ENCODE peak calls at places on chromosomes 1 and 21, in nine cellular contexts. B is fibroblast of lung, K is HFFc6, N is H9, M is skeletal muscle cell, T is amniotic stem cell, D is PC-9, P is cardiac muscle cell, C is T-helper 9 cell. A is an unnamed sample.

GRCh38 chr1:117832453-117832852 is 97.0 kb downstream of the GDAP2 start:
- DNase-seq in B (no peak), K (no peak), N (no peak), M (no peak), T (no peak), D (no peak), P (no peak), C (no peak), A (no peak)

GRCh38 chr1:70874063-70874462 is 173.6 kb downstream of the PTGER3 start:
- DNase-seq in B (no peak), K (no peak), N (no peak), M (no peak), T (no peak), D (no peak), P (no peak), C (no peak), A (no peak)

GRCh38 chr1:145962157-145963102 is 1.9 kb downstream of the ANKRD34A start:
- DNase-seq in B (no peak), K (no peak), N (no peak), M (no peak), T (no peak), D (no peak), P (no peak), C (peak; percentile 13), A (no peak)

GRCh38 chr1:154327466-154328317 is 2.4 kb downstream of the ATP8B2 start:
- DNase-seq in B (no peak), K (no peak), N (peak; percentile 30), M (no peak), T (no peak), D (no peak), P (no peak), C (no peak), A (peak; percentile 44)

GRCh38 chr1:162635418-162635817 is 3.2 kb downstream of the DDR2 start:
- DNase-seq in B (peak; percentile 18), K (no peak), N (no peak), M (no peak), T (no peak), D (no peak), P (no peak), C (no peak), A (no peak)

GRCh38 chr1:68600049-68600661 is 103.3 kb upstream of the DEPDC1 start:
- DNase-seq in B (peak; percentile 1), K (no peak), N (peak; percentile 53), M (no peak), T (no peak), D (no peak), P (peak; percentile 49), C (no peak), A (no peak)

GRCh38 chr1:235843458-235843857 is 23.2 kb downstream of the LYST start:
- DNase-seq in B (peak; percentile 35), K (peak; percentile 64), N (no peak), M (no peak), T (no peak), D (peak; percentile 46), P (peak; percentile 62), C (no peak), A (no peak)

GRCh38 chr1:22105611-22106207 is 37.2 kb downstream of the WNT4 start:
- DNase-seq in B (peak; percentile 56), K (peak; percentile 39), N (no peak), M (peak; percentile 28), T (peak; percentile 5), D (no peak), P (peak; percentile 76), C (no peak), A (no peak)

GRCh38 chr1:18139198-18139981 is 31.8 kb downstream of the IGSF21 start:
- DNase-seq in B (no peak), K (no peak), N (peak; percentile 44), M (no peak), T (no peak), D (no peak), P (no peak), C (no peak), A (no peak)

GRCh38 chr1:6454856-6455751 is 10.9 kb downstream of the TNFRSF25 start:
- DNase-seq in B (peak; percentile 35), K (no peak), N (peak; percentile 80), M (no peak), T (no peak), D (no peak), P (peak; percentile 29), C (peak; percentile 39), A (no peak)

GRCh38 chr1:241611063-241611462 is 29.1 kb downstream of the CHML start:
- DNase-seq in B (peak; percentile 61), K (peak; percentile 70), N (no peak), M (no peak), T (no peak), D (peak; percentile 84), P (peak; percentile 75), C (no peak), A (no peak)

GRCh38 chr1:94384485-94385353 is 33.5 kb upstream of the ABCD3 start:
- DNase-seq in B (no peak), K (no peak), N (no peak), M (no peak), T (no peak), D (peak; percentile 41), P (peak; percentile 31), C (no peak), A (peak; percentile 51)

GRCh38 chr1:14294006-14294405 is 304.5 kb upstream of the KAZN start:
- DNase-seq in B (no peak), K (no peak), N (no peak), M (no peak), T (no peak), D (no peak), P (no peak), C (no peak), A (no peak)

GRCh38 chr1:44808063-44808937 is at the start of gene BTBD19:
- DNase-seq in B (peak; percentile 93), K (peak; percentile 89), N (peak; percentile 88), M (peak; percentile 76), T (peak; percentile 93), D (no peak), P (peak; percentile 97), C (peak; percentile 62), A (peak; percentile 51)

GRCh38 chr21:32520885-32521735 is 64.2 kb downstream of the TCP10L start:
- DNase-seq in B (peak; percentile 96), K (peak; percentile 94), N (no peak), M (peak; percentile 87), T (peak; percentile 31), D (peak; percentile 76), P (peak; percentile 98), C (no peak), A (peak; percentile 54)

GRCh38 chr1:110673197-110673701 is 1.5 kb downstream of the KCNA3 start:
- DNase-seq in B (no peak), K (no peak), N (no peak), M (no peak), T (no peak), D (no peak), P (no peak), C (no peak), A (no peak)

GRCh38 chr1:248625166-248625565 is 9.7 kb downstream of the OR2T11 start:
- DNase-seq in B (no peak), K (no peak), N (no peak), M (no peak), T (no peak), D (no peak), P (no peak), C (no peak), A (no peak)

GRCh38 chr1:234618726-234619049 is 8.7 kb upstream of the IRF2BP2 start:
- DNase-seq in B (no peak), K (no peak), N (no peak), M (no peak), T (no peak), D (no peak), P (no peak), C (no peak), A (no peak)

GRCh38 chr1:20735581-20736111 is 3.1 kb upstream of the SH2D5 start:
- DNase-seq in B (peak; percentile 26), K (no peak), N (no peak), M (no peak), T (no peak), D (no peak), P (no peak), C (no peak), A (no peak)

GRCh38 chr1:43994071-43994470 is 2.7 kb downstream of the CCDC24 start:
- DNase-seq in B (no peak), K (no peak), N (no peak), M (no peak), T (no peak), D (peak; percentile 6), P (no peak), C (no peak), A (no peak)

GRCh38 chr1:27992271-27992670 is 32.5 kb downstream of the XKR8 start:
- DNase-seq in B (no peak), K (no peak), N (no peak), M (no peak), T (no peak), D (no peak), P (no peak), C (peak; percentile 40), A (no peak)

GRCh38 chr21:41809891-41810596 is 43.2 kb upstream of the RIPK4 start:
- DNase-seq in B (no peak), K (no peak), N (no peak), M (no peak), T (no peak), D (no peak), P (no peak), C (no peak), A (no peak)

GRCh38 chr1:178143730-178144343 is 49.9 kb downstream of the RASAL2 start:
- DNase-seq in B (peak; percentile 41), K (peak; percentile 10), N (no peak), M (no peak), T (no peak), D (no peak), P (peak; percentile 25), C (no peak), A (no peak)

GRCh38 chr1:182699673-182700350 is 15.4 kb upstream of the RGS8 start:
- DNase-seq in B (peak; percentile 23), K (no peak), N (peak; percentile 87), M (no peak), T (no peak), D (no peak), P (peak; percentile 3), C (no peak), A (no peak)

GRCh38 chr1:77543822-77544448 is 138.5 kb downstream of the ZZZ3 start:
- DNase-seq in B (peak; percentile 27), K (peak; percentile 22), N (no peak), M (no peak), T (no peak), D (peak; percentile 85), P (no peak), C (no peak), A (no peak)

GRCh38 chr1:23772049-23772853 is 6.0 kb upstream of the PITHD1 start:
- DNase-seq in B (peak; percentile 65), K (peak; percentile 75), N (peak; percentile 85), M (no peak), T (peak; percentile 40), D (peak; percentile 60), P (peak; percentile 88), C (peak; percentile 86), A (peak; percentile 94)

GRCh38 chr1:97680894-97681293 is 239.9 kb downstream of the DPYD start:
- DNase-seq in B (peak; percentile 24), K (no peak), N (no peak), M (peak; percentile 4), T (no peak), D (no peak), P (peak; percentile 19), C (no peak), A (no peak)

GRCh38 chr1:43912607-43913006 is 21.0 kb upstream of the ARTN start:
- DNase-seq in B (peak; percentile 77), K (no peak), N (peak; percentile 65), M (no peak), T (no peak), D (no peak), P (peak; percentile 68), C (no peak), A (no peak)

GRCh38 chr1:34787461-34788420 is 5.1 kb upstream of the GJA4 start:
- DNase-seq in B (peak; percentile 19), K (peak; percentile 71), N (peak; percentile 60), M (no peak), T (no peak), D (no peak), P (peak; percentile 42), C (no peak), A (no peak)

GRCh38 chr1:19735419-19736127 is 64.1 kb downstream of the TMCO4 start:
- DNase-seq in B (peak; percentile 98), K (peak; percentile 98), N (no peak), M (peak; percentile 97), T (peak; percentile 58), D (no peak), P (peak; percentile 92), C (no peak), A (no peak)

GRCh38 chr1:198162091-198162767 is 5.4 kb downstream of the NEK7 start:
- DNase-seq in B (no peak), K (no peak), N (no peak), M (no peak), T (no peak), D (no peak), P (no peak), C (no peak), A (no peak)